ENCODE peak calls at places on chromosomes 2 and 18, in six cellular contexts. One of them, this sample, is unnamed.

GRCh38 chr2:13901526-13901925 is 731.0 kb upstream of the LRATD1 start:
- DNase-seq in PC-9: no peak
- DNase-seq in stomach: no peak
- DNase-seq in tibial nerve: no peak
- DNase-seq in tibial artery: no peak
- DNase-seq in GM23338: no peak
- DNase-seq in this sample: no peak

GRCh38 chr2:133972786-133973185 is 281.1 kb upstream of the MGAT5 start:
- DNase-seq in PC-9: no peak
- DNase-seq in stomach: no peak
- DNase-seq in tibial nerve: peak
- DNase-seq in tibial artery: no peak
- DNase-seq in GM23338: no peak
- DNase-seq in this sample: no peak

GRCh38 chr2:33264766-33265165 is 211.7 kb upstream of the RASGRP3 start:
- DNase-seq in PC-9: no peak
- DNase-seq in stomach: no peak
- DNase-seq in tibial nerve: no peak
- DNase-seq in tibial artery: no peak
- DNase-seq in GM23338: no peak
- DNase-seq in this sample: no peak

GRCh38 chr2:109324859-109325258 is 195.9 kb downstream of the SH3RF3 start:
- DNase-seq in PC-9: peak
- DNase-seq in stomach: no peak
- DNase-seq in tibial nerve: peak
- DNase-seq in tibial artery: peak
- DNase-seq in GM23338: no peak
- DNase-seq in this sample: no peak

GRCh38 chr2:224022474-224022873 is 16.6 kb downstream of the SERPINE2 start:
- DNase-seq in PC-9: no peak
- DNase-seq in stomach: no peak
- DNase-seq in tibial nerve: no peak
- DNase-seq in tibial artery: no peak
- DNase-seq in GM23338: no peak
- DNase-seq in this sample: no peak

GRCh38 chr2:138209009-138209408 is 244.7 kb downstream of the HNMT start:
- DNase-seq in PC-9: no peak
- DNase-seq in stomach: no peak
- DNase-seq in tibial nerve: no peak
- DNase-seq in tibial artery: no peak
- DNase-seq in GM23338: no peak
- DNase-seq in this sample: no peak

GRCh38 chr2:229714736-229715541 is 584 bp upstream of the DNER start:
- DNase-seq in PC-9: no peak
- DNase-seq in stomach: peak
- DNase-seq in tibial nerve: peak
- DNase-seq in tibial artery: no peak
- DNase-seq in GM23338: peak
- DNase-seq in this sample: peak

GRCh38 chr2:157231476-157231875 is 26.0 kb upstream of the GALNT5 start:
- DNase-seq in PC-9: no peak
- DNase-seq in stomach: no peak
- DNase-seq in tibial nerve: no peak
- DNase-seq in tibial artery: no peak
- DNase-seq in GM23338: no peak
- DNase-seq in this sample: no peak

GRCh38 chr2:143083636-143084035 is 45.6 kb upstream of the ARHGAP15 start:
- DNase-seq in PC-9: no peak
- DNase-seq in stomach: no peak
- DNase-seq in tibial nerve: no peak
- DNase-seq in tibial artery: no peak
- DNase-seq in GM23338: no peak
- DNase-seq in this sample: no peak

GRCh38 chr18:55124078-55124477 is 164.8 kb upstream of the CCDC68 start:
- DNase-seq in PC-9: no peak
- DNase-seq in stomach: no peak
- DNase-seq in tibial nerve: no peak
- DNase-seq in tibial artery: no peak
- DNase-seq in GM23338: no peak
- DNase-seq in this sample: no peak

GRCh38 chr18:987325-988186 is 82.9 kb downstream of the ADCYAP1 start:
- DNase-seq in PC-9: peak
- DNase-seq in stomach: no peak
- DNase-seq in tibial nerve: no peak
- DNase-seq in tibial artery: no peak
- DNase-seq in GM23338: no peak
- DNase-seq in this sample: no peak

GRCh38 chr2:107585851-107586250 is 240.8 kb upstream of the RGPD4 start:
- DNase-seq in PC-9: no peak
- DNase-seq in stomach: no peak
- DNase-seq in tibial nerve: no peak
- DNase-seq in tibial artery: no peak
- DNase-seq in GM23338: no peak
- DNase-seq in this sample: no peak

GRCh38 chr2:133530645-133531044 is 37.6 kb downstream of the NCKAP5 start:
- DNase-seq in PC-9: no peak
- DNase-seq in stomach: no peak
- DNase-seq in tibial nerve: no peak
- DNase-seq in tibial artery: no peak
- DNase-seq in GM23338: no peak
- DNase-seq in this sample: no peak

GRCh38 chr2:10122500-10123280 is at the start of gene RRM2:
- DNase-seq in PC-9: peak
- DNase-seq in stomach: peak
- DNase-seq in tibial nerve: peak
- DNase-seq in tibial artery: peak
- DNase-seq in GM23338: peak
- DNase-seq in this sample: peak

GRCh38 chr2:196268022-196268421 is 96.6 kb upstream of the STK17B start:
- DNase-seq in PC-9: no peak
- DNase-seq in stomach: no peak
- DNase-seq in tibial nerve: no peak
- DNase-seq in tibial artery: no peak
- DNase-seq in GM23338: no peak
- DNase-seq in this sample: no peak
- H3K27ac ChIP-seq in PC-9: peak
- H3K27ac ChIP-seq in stomach: no peak
- H3K27ac ChIP-seq in tibial nerve: peak
- H3K27ac ChIP-seq in tibial artery: peak
- H3K27ac ChIP-seq in GM23338: no peak
- H3K27ac ChIP-seq in this sample: peak

GRCh38 chr2:105406221-105406620 is 7.4 kb upstream of the FHL2 start:
- DNase-seq in PC-9: no peak
- DNase-seq in stomach: no peak
- DNase-seq in tibial nerve: no peak
- DNase-seq in tibial artery: no peak
- DNase-seq in GM23338: no peak
- DNase-seq in this sample: no peak

GRCh38 chr2:105403241-105403784 is 4.5 kb upstream of the FHL2 start:
- DNase-seq in PC-9: no peak
- DNase-seq in stomach: no peak
- DNase-seq in tibial nerve: no peak
- DNase-seq in tibial artery: no peak
- DNase-seq in GM23338: no peak
- DNase-seq in this sample: no peak

GRCh38 chr2:105403785-105404698 is 5.2 kb upstream of the FHL2 start:
- DNase-seq in PC-9: peak
- DNase-seq in stomach: no peak
- DNase-seq in tibial nerve: no peak
- DNase-seq in tibial artery: no peak
- DNase-seq in GM23338: peak
- DNase-seq in this sample: no peak

GRCh38 chr2:105405291-105405690 is 6.4 kb upstream of the FHL2 start:
- DNase-seq in PC-9: peak
- DNase-seq in stomach: no peak
- DNase-seq in tibial nerve: no peak
- DNase-seq in tibial artery: no peak
- DNase-seq in GM23338: no peak
- DNase-seq in this sample: no peak

GRCh38 chr2:105404736-105405135 is 5.9 kb upstream of the FHL2 start:
- DNase-seq in PC-9: no peak
- DNase-seq in stomach: no peak
- DNase-seq in tibial nerve: no peak
- DNase-seq in tibial artery: no peak
- DNase-seq in GM23338: no peak
- DNase-seq in this sample: no peak
- H3K27ac ChIP-seq in PC-9: peak
- H3K27ac ChIP-seq in stomach: no peak
- H3K27ac ChIP-seq in tibial nerve: no peak
- H3K27ac ChIP-seq in tibial artery: no peak
- H3K27ac ChIP-seq in GM23338: no peak
- H3K27ac ChIP-seq in this sample: no peak

DNA sequence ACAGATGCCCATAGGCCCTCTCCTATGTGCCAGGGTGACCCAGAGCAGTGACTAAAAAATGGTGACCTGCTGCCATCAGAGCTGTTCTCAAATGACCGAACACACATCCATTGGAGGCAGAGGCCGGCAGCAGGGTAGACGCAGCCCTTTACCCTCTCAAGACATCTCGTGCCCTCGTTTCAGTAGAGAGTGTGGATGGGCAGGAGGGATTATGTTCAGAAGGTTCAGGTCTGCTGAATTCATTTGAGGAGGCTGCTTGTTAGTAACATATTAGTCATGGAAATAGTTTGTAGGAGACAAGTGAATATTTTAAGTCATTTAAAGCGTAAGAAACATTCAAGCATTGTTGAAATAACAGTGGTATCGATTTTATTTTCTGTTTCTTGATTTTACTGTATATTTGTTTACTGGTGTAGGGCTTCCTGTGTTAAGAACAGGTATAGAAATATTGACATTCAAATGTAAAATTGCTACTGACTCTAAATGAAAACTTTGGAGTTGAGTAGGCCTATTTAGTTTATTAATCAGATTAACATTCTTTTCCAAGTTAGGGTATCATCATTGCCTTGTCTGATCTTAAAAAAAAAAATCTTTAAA is 82.6 kb downstream of the ZNF532 start:
- DNase-seq in PC-9: no peak
- DNase-seq in stomach: no peak
- DNase-seq in tibial nerve: no peak
- DNase-seq in tibial artery: no peak
- DNase-seq in GM23338: no peak
- DNase-seq in this sample: no peak
- H3K27ac ChIP-seq in PC-9: no peak
- H3K27ac ChIP-seq in stomach: no peak
- H3K27ac ChIP-seq in tibial nerve: no peak
- H3K27ac ChIP-seq in tibial artery: no peak
- H3K27ac ChIP-seq in GM23338: peak
- H3K27ac ChIP-seq in this sample: no peak

GRCh38 chr2:17536416-17536815 is 4.1 kb upstream of the VSNL1 start:
- DNase-seq in PC-9: no peak
- DNase-seq in stomach: no peak
- DNase-seq in tibial nerve: no peak
- DNase-seq in tibial artery: no peak
- DNase-seq in GM23338: no peak
- DNase-seq in this sample: no peak

GRCh38 chr2:17539596-17539992 is 902 bp upstream of the VSNL1 start:
- DNase-seq in PC-9: no peak
- DNase-seq in stomach: no peak
- DNase-seq in tibial nerve: no peak
- DNase-seq in tibial artery: no peak
- DNase-seq in GM23338: peak
- DNase-seq in this sample: no peak

GRCh38 chr2:17538844-17539554 is 1.5 kb upstream of the VSNL1 start:
- DNase-seq in PC-9: peak
- DNase-seq in stomach: peak
- DNase-seq in tibial nerve: no peak
- DNase-seq in tibial artery: peak
- DNase-seq in GM23338: peak
- DNase-seq in this sample: peak

GRCh38 chr2:17539993-17540812 is at the start of gene VSNL1:
- DNase-seq in PC-9: peak
- DNase-seq in stomach: peak
- DNase-seq in tibial nerve: peak
- DNase-seq in tibial artery: peak
- DNase-seq in GM23338: peak
- DNase-seq in this sample: peak

DNA sequence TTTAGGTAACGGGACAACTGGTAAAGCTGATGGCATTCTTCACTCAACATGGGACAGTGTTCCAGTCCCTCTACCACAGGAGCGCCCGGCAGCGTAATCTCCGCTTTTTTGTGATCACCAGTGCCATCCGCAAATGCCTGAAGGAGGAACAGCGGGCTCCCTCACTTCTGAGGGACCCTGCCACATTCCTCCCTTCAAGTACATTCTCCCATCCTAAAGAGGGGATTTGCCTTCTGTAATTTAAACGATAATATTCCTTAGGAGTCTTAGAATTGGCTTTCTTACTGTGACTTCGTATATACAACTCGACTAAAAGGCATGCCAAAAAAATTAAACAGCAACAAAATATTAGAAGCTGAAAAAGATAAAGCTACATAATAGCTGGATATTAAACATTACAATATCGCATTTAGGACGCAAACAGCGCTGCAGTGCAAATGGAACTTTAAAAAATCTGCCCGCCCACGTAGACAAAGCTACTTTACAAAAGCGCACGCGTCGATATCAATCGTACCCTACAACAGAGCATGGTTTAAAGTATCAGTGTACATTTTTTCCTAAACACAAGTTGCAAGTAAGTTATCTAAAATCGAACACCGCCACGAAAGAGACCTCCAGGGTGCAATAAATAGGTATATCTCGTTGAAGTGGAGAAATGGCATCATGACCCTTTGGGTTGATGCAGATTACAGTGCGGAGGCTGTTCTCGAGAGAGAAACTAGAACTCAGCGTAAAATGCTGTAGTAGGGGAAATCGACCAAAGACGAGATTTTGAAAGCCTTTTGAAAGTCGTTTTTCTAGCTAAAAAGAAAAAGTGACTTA is 2.3 kb upstream of the VSNL1 start:
- DNase-seq in PC-9: no peak
- DNase-seq in stomach: no peak
- DNase-seq in tibial nerve: no peak
- DNase-seq in tibial artery: no peak
- DNase-seq in GM23338: peak
- DNase-seq in this sample: no peak
- H3K27ac ChIP-seq in PC-9: peak
- H3K27ac ChIP-seq in stomach: no peak
- H3K27ac ChIP-seq in tibial nerve: no peak
- H3K27ac ChIP-seq in tibial artery: peak
- H3K27ac ChIP-seq in GM23338: no peak
- H3K27ac ChIP-seq in this sample: peak

GRCh38 chr18:79847606-79848293 is 50.0 kb downstream of the KCNG2 start:
- DNase-seq in PC-9: no peak
- DNase-seq in stomach: no peak
- DNase-seq in tibial nerve: no peak
- DNase-seq in tibial artery: peak
- DNase-seq in GM23338: no peak
- DNase-seq in this sample: no peak
- H3K27ac ChIP-seq in PC-9: no peak
- H3K27ac ChIP-seq in stomach: no peak
- H3K27ac ChIP-seq in tibial nerve: no peak
- H3K27ac ChIP-seq in tibial artery: no peak
- H3K27ac ChIP-seq in GM23338: no peak
- H3K27ac ChIP-seq in this sample: no peak